ENCODE peak calls at places on chromosomes 1 and 21, in nine cellular contexts. One of them, this sample, is unnamed.

GRCh38 chr1:26994772-26995625 is 1.5 kb downstream of the TRNP1 start:
- DNase-seq in GM12891: no peak
- DNase-seq in sigmoid colon: no peak
- DNase-seq in Panc1: no peak
- DNase-seq in esophagus muscularis mucosa: no peak
- DNase-seq in HL-60: no peak
- DNase-seq in endothelial cell of umbilical vein: no peak
- DNase-seq in stomach: no peak
- DNase-seq in transverse colon: no peak
- DNase-seq in this sample: no peak

GRCh38 chr1:1111516-1112236 is 4.2 kb downstream of the C1orf159 start:
- DNase-seq in GM12891: no peak
- DNase-seq in sigmoid colon: peak; percentile 51
- DNase-seq in Panc1: no peak
- DNase-seq in esophagus muscularis mucosa: no peak
- DNase-seq in HL-60: no peak
- DNase-seq in endothelial cell of umbilical vein: no peak
- DNase-seq in stomach: no peak
- DNase-seq in transverse colon: peak; percentile 8
- DNase-seq in this sample: no peak

GRCh38 chr1:109718495-109718894 is 6.4 kb downstream of the GSTM5 start:
- DNase-seq in GM12891: no peak
- DNase-seq in sigmoid colon: no peak
- DNase-seq in Panc1: no peak
- DNase-seq in esophagus muscularis mucosa: peak; percentile 57
- DNase-seq in HL-60: no peak
- DNase-seq in endothelial cell of umbilical vein: peak; percentile 32
- DNase-seq in stomach: no peak
- DNase-seq in transverse colon: no peak
- DNase-seq in this sample: no peak

GRCh38 chr1:184302346-184302745 is 84.5 kb upstream of the C1orf21 start:
- DNase-seq in GM12891: no peak
- DNase-seq in sigmoid colon: no peak
- DNase-seq in Panc1: no peak
- DNase-seq in esophagus muscularis mucosa: no peak
- DNase-seq in HL-60: no peak
- DNase-seq in endothelial cell of umbilical vein: no peak
- DNase-seq in stomach: no peak
- DNase-seq in transverse colon: no peak
- DNase-seq in this sample: no peak

GRCh38 chr1:38529337-38529860 is 330.2 kb downstream of the RRAGC start:
- DNase-seq in GM12891: no peak
- DNase-seq in sigmoid colon: no peak
- DNase-seq in Panc1: no peak
- DNase-seq in esophagus muscularis mucosa: no peak
- DNase-seq in HL-60: no peak
- DNase-seq in endothelial cell of umbilical vein: no peak
- DNase-seq in stomach: no peak
- DNase-seq in transverse colon: no peak
- DNase-seq in this sample: no peak

GRCh38 chr1:201675143-201675542 is 136.2 kb downstream of the NAV1 start:
- DNase-seq in GM12891: no peak
- DNase-seq in sigmoid colon: no peak
- DNase-seq in Panc1: no peak
- DNase-seq in esophagus muscularis mucosa: no peak
- DNase-seq in HL-60: peak; percentile 9
- DNase-seq in endothelial cell of umbilical vein: peak; percentile 38
- DNase-seq in stomach: peak; percentile 31
- DNase-seq in transverse colon: no peak
- DNase-seq in this sample: no peak

GRCh38 chr1:228311091-228311490 is 95.5 kb downstream of the TRIM11 start:
- DNase-seq in GM12891: no peak
- DNase-seq in sigmoid colon: no peak
- DNase-seq in Panc1: no peak
- DNase-seq in esophagus muscularis mucosa: no peak
- DNase-seq in HL-60: no peak
- DNase-seq in endothelial cell of umbilical vein: no peak
- DNase-seq in stomach: no peak
- DNase-seq in transverse colon: no peak
- DNase-seq in this sample: no peak

GRCh38 chr1:220827445-220828210 is 40.9 kb downstream of the MTARC1 start:
- DNase-seq in GM12891: no peak
- DNase-seq in sigmoid colon: no peak
- DNase-seq in Panc1: no peak
- DNase-seq in esophagus muscularis mucosa: peak; percentile 88
- DNase-seq in HL-60: no peak
- DNase-seq in endothelial cell of umbilical vein: peak; percentile 41
- DNase-seq in stomach: no peak
- DNase-seq in transverse colon: no peak
- DNase-seq in this sample: no peak

GRCh38 chr1:60069691-60070090 is 3.9 kb downstream of the C1orf87 start:
- DNase-seq in GM12891: no peak
- DNase-seq in sigmoid colon: no peak
- DNase-seq in Panc1: no peak
- DNase-seq in esophagus muscularis mucosa: no peak
- DNase-seq in HL-60: no peak
- DNase-seq in endothelial cell of umbilical vein: no peak
- DNase-seq in stomach: no peak
- DNase-seq in transverse colon: no peak
- DNase-seq in this sample: no peak

GRCh38 chr1:68291763-68292384 is 59.6 kb upstream of the WLS start:
- DNase-seq in GM12891: no peak
- DNase-seq in sigmoid colon: no peak
- DNase-seq in Panc1: no peak
- DNase-seq in esophagus muscularis mucosa: no peak
- DNase-seq in HL-60: peak; percentile 32
- DNase-seq in endothelial cell of umbilical vein: no peak
- DNase-seq in stomach: no peak
- DNase-seq in transverse colon: no peak
- DNase-seq in this sample: no peak

GRCh38 chr1:230278871-230279582 is 147.1 kb downstream of the PGBD5 start:
- DNase-seq in GM12891: no peak
- DNase-seq in sigmoid colon: peak; percentile 35
- DNase-seq in Panc1: no peak
- DNase-seq in esophagus muscularis mucosa: no peak
- DNase-seq in HL-60: no peak
- DNase-seq in endothelial cell of umbilical vein: no peak
- DNase-seq in stomach: no peak
- DNase-seq in transverse colon: no peak
- DNase-seq in this sample: no peak

GRCh38 chr1:203129501-203130231 is 2.1 kb downstream of the ADORA1 start:
- DNase-seq in GM12891: no peak
- DNase-seq in sigmoid colon: no peak
- DNase-seq in Panc1: no peak
- DNase-seq in esophagus muscularis mucosa: no peak
- DNase-seq in HL-60: peak; percentile 51
- DNase-seq in endothelial cell of umbilical vein: no peak
- DNase-seq in stomach: peak; percentile 83
- DNase-seq in transverse colon: peak; percentile 13
- DNase-seq in this sample: no peak

GRCh38 chr1:17080085-17080759 is 26.4 kb upstream of the SDHB start:
- DNase-seq in GM12891: no peak
- DNase-seq in sigmoid colon: no peak
- DNase-seq in Panc1: no peak
- DNase-seq in esophagus muscularis mucosa: no peak
- DNase-seq in HL-60: no peak
- DNase-seq in endothelial cell of umbilical vein: no peak
- DNase-seq in stomach: no peak
- DNase-seq in transverse colon: no peak
- DNase-seq in this sample: no peak

GRCh38 chr1:19651141-19651737 is 7.1 kb downstream of the NBL1 start:
- DNase-seq in GM12891: peak; percentile 59
- DNase-seq in sigmoid colon: peak; percentile 84
- DNase-seq in Panc1: no peak
- DNase-seq in esophagus muscularis mucosa: no peak
- DNase-seq in HL-60: peak; percentile 57
- DNase-seq in endothelial cell of umbilical vein: peak; percentile 49
- DNase-seq in stomach: peak; percentile 58
- DNase-seq in transverse colon: peak; percentile 43
- DNase-seq in this sample: peak; percentile 40

GRCh38 chr1:214445201-214445600 is 106.2 kb downstream of the PTPN14 start:
- DNase-seq in GM12891: no peak
- DNase-seq in sigmoid colon: no peak
- DNase-seq in Panc1: no peak
- DNase-seq in esophagus muscularis mucosa: no peak
- DNase-seq in HL-60: no peak
- DNase-seq in endothelial cell of umbilical vein: no peak
- DNase-seq in stomach: no peak
- DNase-seq in transverse colon: no peak
- DNase-seq in this sample: no peak

GRCh38 chr1:89556716-89557442 is 32.2 kb downstream of the LRRC8B start:
- DNase-seq in GM12891: no peak
- DNase-seq in sigmoid colon: no peak
- DNase-seq in Panc1: no peak
- DNase-seq in esophagus muscularis mucosa: no peak
- DNase-seq in HL-60: no peak
- DNase-seq in endothelial cell of umbilical vein: no peak
- DNase-seq in stomach: no peak
- DNase-seq in transverse colon: no peak
- DNase-seq in this sample: no peak

GRCh38 chr1:220990417-220991337 is 111.4 kb downstream of the HLX start:
- DNase-seq in GM12891: no peak
- DNase-seq in sigmoid colon: no peak
- DNase-seq in Panc1: no peak
- DNase-seq in esophagus muscularis mucosa: no peak
- DNase-seq in HL-60: no peak
- DNase-seq in endothelial cell of umbilical vein: peak; percentile 82
- DNase-seq in stomach: no peak
- DNase-seq in transverse colon: no peak
- DNase-seq in this sample: no peak

GRCh38 chr1:30374400-30375070 is 348.9 kb downstream of the MATN1 start:
- DNase-seq in GM12891: no peak
- DNase-seq in sigmoid colon: peak; percentile 45
- DNase-seq in Panc1: no peak
- DNase-seq in esophagus muscularis mucosa: peak; percentile 89
- DNase-seq in HL-60: no peak
- DNase-seq in endothelial cell of umbilical vein: no peak
- DNase-seq in stomach: peak; percentile 16
- DNase-seq in transverse colon: no peak
- DNase-seq in this sample: no peak

GRCh38 chr1:205144751-205145150 is 23.0 kb upstream of the RBBP5 start:
- DNase-seq in GM12891: no peak
- DNase-seq in sigmoid colon: no peak
- DNase-seq in Panc1: no peak
- DNase-seq in esophagus muscularis mucosa: no peak
- DNase-seq in HL-60: no peak
- DNase-seq in endothelial cell of umbilical vein: peak; percentile 74
- DNase-seq in stomach: no peak
- DNase-seq in transverse colon: no peak
- DNase-seq in this sample: no peak

GRCh38 chr1:241579434-241579833 is 47.3 kb downstream of the KMO start:
- DNase-seq in GM12891: no peak
- DNase-seq in sigmoid colon: no peak
- DNase-seq in Panc1: no peak
- DNase-seq in esophagus muscularis mucosa: no peak
- DNase-seq in HL-60: no peak
- DNase-seq in endothelial cell of umbilical vein: no peak
- DNase-seq in stomach: no peak
- DNase-seq in transverse colon: no peak
- DNase-seq in this sample: no peak

GRCh38 chr1:244599937-244600350 is 53.0 kb upstream of the DESI2 start:
- DNase-seq in GM12891: peak; percentile 34
- DNase-seq in sigmoid colon: no peak
- DNase-seq in Panc1: peak; percentile 89
- DNase-seq in esophagus muscularis mucosa: no peak
- DNase-seq in HL-60: no peak
- DNase-seq in endothelial cell of umbilical vein: peak; percentile 96
- DNase-seq in stomach: peak; percentile 37
- DNase-seq in transverse colon: peak; percentile 12
- DNase-seq in this sample: no peak
- TF ChIP-seq POLR2AphosphoS5 in GM12891: no peak
- TF ChIP-seq POLR2AphosphoS5 in sigmoid colon: no peak
- TF ChIP-seq POLR2AphosphoS5 in Panc1: no peak
- TF ChIP-seq POLR2AphosphoS5 in esophagus muscularis mucosa: peak; percentile 53
- TF ChIP-seq POLR2AphosphoS5 in HL-60: no peak
- TF ChIP-seq POLR2AphosphoS5 in endothelial cell of umbilical vein: peak; percentile 38
- TF ChIP-seq POLR2AphosphoS5 in stomach: no peak
- TF ChIP-seq POLR2AphosphoS5 in transverse colon: no peak
- TF ChIP-seq POLR2AphosphoS5 in this sample: no peak

DNA sequence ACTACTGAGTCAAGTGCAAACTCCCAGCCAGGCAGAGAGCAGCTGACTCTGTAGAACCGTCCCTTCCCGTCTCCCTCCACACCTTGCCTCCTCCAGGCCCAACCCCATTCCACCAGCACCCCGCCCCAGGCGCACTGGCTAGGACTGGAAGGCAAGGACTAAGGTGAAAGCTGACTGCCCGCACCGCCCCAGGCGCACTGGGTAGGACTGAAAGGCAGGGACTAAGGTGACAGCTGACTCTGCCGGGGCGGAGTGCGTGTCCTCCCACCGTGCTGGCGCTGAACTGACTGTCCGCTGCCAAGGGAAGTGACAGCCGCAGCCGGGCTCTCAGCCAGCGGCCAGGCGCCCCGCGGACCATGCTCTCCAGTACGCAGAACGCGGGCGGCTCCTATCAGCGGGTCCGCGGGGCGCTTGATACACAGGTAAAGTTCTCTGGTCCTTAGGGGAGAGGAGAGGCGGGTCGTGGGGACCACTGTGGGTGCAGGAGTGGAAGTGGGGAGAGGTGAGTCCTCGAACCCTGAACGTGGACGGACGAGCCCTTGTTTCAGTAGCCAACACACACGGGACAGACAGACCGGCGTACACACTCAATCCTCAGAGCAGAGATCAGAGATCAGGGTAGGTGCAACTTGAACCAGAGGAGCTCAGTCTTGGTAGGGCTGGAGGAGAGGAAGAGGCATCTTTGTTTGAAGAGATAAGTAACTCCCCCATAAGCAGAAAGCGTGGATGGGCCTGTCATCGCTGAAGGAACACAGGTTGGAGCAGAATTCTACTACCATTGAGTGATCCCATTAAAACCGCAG is 58.0 kb downstream of the RBM11 start:
- DNase-seq in GM12891: no peak
- DNase-seq in sigmoid colon: no peak
- DNase-seq in Panc1: no peak
- DNase-seq in esophagus muscularis mucosa: no peak
- DNase-seq in HL-60: no peak
- DNase-seq in endothelial cell of umbilical vein: no peak
- DNase-seq in stomach: peak; percentile 44
- DNase-seq in transverse colon: peak; percentile 94
- DNase-seq in this sample: peak; percentile 4
- TF ChIP-seq POLR2AphosphoS5 in GM12891: no peak
- TF ChIP-seq POLR2AphosphoS5 in sigmoid colon: no peak
- TF ChIP-seq POLR2AphosphoS5 in Panc1: no peak
- TF ChIP-seq POLR2AphosphoS5 in esophagus muscularis mucosa: no peak
- TF ChIP-seq POLR2AphosphoS5 in HL-60: no peak
- TF ChIP-seq POLR2AphosphoS5 in endothelial cell of umbilical vein: no peak
- TF ChIP-seq POLR2AphosphoS5 in stomach: no peak
- TF ChIP-seq POLR2AphosphoS5 in transverse colon: peak; percentile 82
- TF ChIP-seq POLR2AphosphoS5 in this sample: no peak

GRCh38 chr1:166859597-166859996 is 16.5 kb downstream of the TADA1 start:
- DNase-seq in GM12891: no peak
- DNase-seq in sigmoid colon: no peak
- DNase-seq in Panc1: no peak
- DNase-seq in esophagus muscularis mucosa: peak; percentile 42
- DNase-seq in HL-60: no peak
- DNase-seq in endothelial cell of umbilical vein: no peak
- DNase-seq in stomach: no peak
- DNase-seq in transverse colon: no peak
- DNase-seq in this sample: no peak
- TF ChIP-seq POLR2AphosphoS5 in GM12891: no peak
- TF ChIP-seq POLR2AphosphoS5 in sigmoid colon: no peak
- TF ChIP-seq POLR2AphosphoS5 in Panc1: no peak
- TF ChIP-seq POLR2AphosphoS5 in esophagus muscularis mucosa: no peak
- TF ChIP-seq POLR2AphosphoS5 in HL-60: no peak
- TF ChIP-seq POLR2AphosphoS5 in endothelial cell of umbilical vein: no peak
- TF ChIP-seq POLR2AphosphoS5 in stomach: no peak
- TF ChIP-seq POLR2AphosphoS5 in transverse colon: no peak
- TF ChIP-seq POLR2AphosphoS5 in this sample: no peak

GRCh38 chr21:46458315-46459023 is at the start of gene DIP2A:
- DNase-seq in GM12891: peak; percentile 99
- DNase-seq in sigmoid colon: peak; percentile 98
- DNase-seq in Panc1: peak; percentile 53
- DNase-seq in esophagus muscularis mucosa: peak; percentile 98
- DNase-seq in HL-60: peak; percentile 96
- DNase-seq in endothelial cell of umbilical vein: peak; percentile 98
- DNase-seq in stomach: peak; percentile 96
- DNase-seq in transverse colon: peak; percentile 96
- DNase-seq in this sample: peak; percentile 93
- TF ChIP-seq POLR2AphosphoS5 in GM12891: peak; percentile 71
- TF ChIP-seq POLR2AphosphoS5 in sigmoid colon: peak; percentile 96
- TF ChIP-seq POLR2AphosphoS5 in Panc1: no peak
- TF ChIP-seq POLR2AphosphoS5 in esophagus muscularis mucosa: peak; percentile 96
- TF ChIP-seq POLR2AphosphoS5 in HL-60: peak; percentile 84
- TF ChIP-seq POLR2AphosphoS5 in endothelial cell of umbilical vein: peak; percentile 68
- TF ChIP-seq POLR2AphosphoS5 in stomach: peak; percentile 87
- TF ChIP-seq POLR2AphosphoS5 in transverse colon: peak; percentile 95
- TF ChIP-seq POLR2AphosphoS5 in this sample: peak; percentile 91

This sample was measured in prostate gland.